ENCODE peak calls at places on chromosomes 4 and X, in five cellular contexts. M is hepatocyte, F is mesenchymal stem cell, J is astrocyte, C is H9. X is an unnamed sample.

GRCh38 chrX:110286126-110286525 is 31.8 kb downstream of the AMMECR1 start:
- DNase-seq in F (peak), M (peak), C (no peak), J (peak), X (peak)

GRCh38 chr4:40150932-40151331 is 45.9 kb upstream of the RHOH start:
- DNase-seq in F (peak), M (no peak), C (no peak), J (peak), X (peak)

GRCh38 chrX:6432211-6432610 is 102.7 kb downstream of the VCX3A start:
- DNase-seq in J (no peak), F (no peak), C (no peak), M (no peak), X (no peak)

GRCh38 chr4:37825943-37826281 is 574 bp upstream of the PGM2 start:
- DNase-seq in J (no peak), F (no peak), C (peak), M (no peak), X (no peak)

GRCh38 chr4:147843162-147843561 is 111.3 kb downstream of the ARHGAP10 start:
- DNase-seq in F (no peak), C (peak), J (no peak), M (peak), X (no peak)

GRCh38 chr4:154014401-154015105 is 225.7 kb upstream of the SFRP2 start:
- DNase-seq in M (no peak), F (peak), J (no peak), C (no peak), X (peak)

GRCh38 chrX:5458300-5458699 is 770.4 kb downstream of the NLGN4X start:
- DNase-seq in M (peak), F (peak), J (no peak), C (peak), X (no peak)

GRCh38 chr4:168857546-168858314 is 152.3 kb downstream of the CBR4 start:
- DNase-seq in F (peak), M (no peak), C (no peak), J (peak), X (peak)

GRCh38 chrX:25737540-25737939 is 400.6 kb upstream of the MAGEB18 start:
- DNase-seq in J (no peak), C (no peak), M (no peak), F (peak), X (peak)

GRCh38 chrX:146604196-146604595 is 205.4 kb upstream of the CXorf51B start:
- DNase-seq in F (no peak), J (no peak), M (no peak), C (no peak), X (no peak)

GRCh38 chrX:78555401-78555980 is 103.6 kb downstream of the RTL3 start:
- DNase-seq in F (peak), J (no peak), M (no peak), C (no peak), X (no peak)

GRCh38 chr4:145528601-145529000 is 46.9 kb downstream of the SMAD1 start:
- DNase-seq in M (no peak), J (no peak), F (no peak), C (no peak), X (no peak)

GRCh38 chr4:183747931-183748664 is 89.0 kb downstream of the TRAPPC11 start:
- DNase-seq in F (no peak), M (no peak), J (no peak), C (no peak), X (no peak)

GRCh38 chrX:3124041-3124440 is 82.8 kb downstream of the ARSF start:
- DNase-seq in F (no peak), C (no peak), M (no peak), J (peak), X (peak)

GRCh38 chrX:3518870-3519269 is 172.4 kb upstream of the MXRA5 start:
- DNase-seq in J (peak), F (peak), C (peak), M (peak), X (peak)

GRCh38 chr4:55920571-55920970 is 28.2 kb upstream of the CEP135 start:
- DNase-seq in F (no peak), J (no peak), M (no peak), C (no peak), X (no peak)

GRCh38 chr4:141390527-141391046 is 169.9 kb downstream of the ZNF330 start:
- DNase-seq in M (no peak), J (no peak), F (no peak), C (no peak), X (no peak)

GRCh38 chrX:134251241-134251640 is 14.3 kb downstream of the CCDC160 start:
- DNase-seq in F (no peak), J (no peak), M (no peak), C (no peak), X (no peak)

GRCh38 chrX:2406891-2407518 is 93.8 kb downstream of the DHRSX start:
- DNase-seq in M (no peak), F (no peak), J (no peak), C (no peak), X (no peak)

GRCh38 chr4:39820186-39820585 is 122.2 kb downstream of the UBE2K start:
- DNase-seq in J (no peak), F (no peak), M (no peak), C (peak), X (no peak)

GRCh38 chr4:8740666-8741395 is 130.8 kb downstream of the HMX1 start:
- DNase-seq in M (no peak), F (no peak), C (peak), J (no peak), X (no peak)

GRCh38 chr4:145623831-145624230 is 4.6 kb downstream of the MMAA start:
- DNase-seq in F (peak), J (peak), M (no peak), C (no peak), X (peak)

GRCh38 chrX:107935200-107935599 is 47.0 kb downstream of the TEX13B start:
- DNase-seq in C (no peak), F (peak), J (peak), M (no peak), X (peak)

GRCh38 chrX:102712967-102713677 is 874 bp downstream of the GPRASP2 start:
- DNase-seq in C (peak), J (peak), F (peak), M (peak), X (peak)

GRCh38 chrX:133215747-133216146 is 2.4 kb downstream of the TFDP3 start:
- DNase-seq in M (peak), J (no peak), C (no peak), F (peak), X (peak)

GRCh38 chr4:7073526-7074390 is 5.9 kb upstream of the GRPEL1 start:
- DNase-seq in J (peak), C (peak), F (peak), M (peak), X (peak)

GRCh38 chr4:10577018-10577417 is 107.5 kb downstream of the CLNK start:
- DNase-seq in J (no peak), C (no peak), M (no peak), F (no peak), X (no peak)

GRCh38 chr4:184282895-184283654 is 65.4 kb upstream of the ENPP6 start:
- DNase-seq in C (no peak), M (no peak), J (no peak), F (no peak), X (peak)

GRCh38 chr4:15294202-15294601 is 133.6 kb upstream of the C1QTNF7 start:
- DNase-seq in C (no peak), F (no peak), M (no peak), J (no peak), X (no peak)

GRCh38 chr4:88814043-88814617 is 116.5 kb upstream of the NAP1L5 start:
- DNase-seq in C (no peak), M (no peak), F (no peak), J (no peak), X (no peak)

GRCh38 chrX:13763489-13763888 is 28.9 kb downstream of the OFD1 start:
- DNase-seq in C (no peak), J (no peak), F (no peak), M (no peak), X (peak)

GRCh38 chr4:24208691-24209090 is 318.8 kb upstream of the PPARGC1A start:
- DNase-seq in F (no peak), M (no peak), J (no peak), C (no peak), X (no peak)
- H3K27ac ChIP-seq in F (no peak), M (no peak), J (no peak), C (no peak), X (no peak)

GRCh38 chr4:93633721-93634120 is 194.8 kb upstream of the ATOH1 start:
- DNase-seq in F (no peak), J (no peak), M (no peak), C (no peak), X (no peak)
- H3K4me2 ChIP-seq in F (no peak), J (no peak), M (no peak), C (no peak), X (no peak)

GRCh38 chr4:94540476-94540875 is 88.7 kb downstream of the PDLIM5 start:
- DNase-seq in M (no peak), F (no peak), C (no peak), J (no peak), X (no peak)

GRCh38 chr4:94544811-94545210 is 93.1 kb downstream of the PDLIM5 start:
- DNase-seq in C (no peak), J (no peak), F (peak), M (no peak), X (no peak)

GRCh38 chr4:94548571-94548970 is 96.8 kb downstream of the PDLIM5 start:
- DNase-seq in F (peak), J (peak), M (peak), C (no peak), X (peak)

GRCh38 chr4:94546949-94547348 is 95.2 kb downstream of the PDLIM5 start:
- DNase-seq in C (no peak), M (no peak), J (no peak), F (no peak), X (no peak)

DNA sequence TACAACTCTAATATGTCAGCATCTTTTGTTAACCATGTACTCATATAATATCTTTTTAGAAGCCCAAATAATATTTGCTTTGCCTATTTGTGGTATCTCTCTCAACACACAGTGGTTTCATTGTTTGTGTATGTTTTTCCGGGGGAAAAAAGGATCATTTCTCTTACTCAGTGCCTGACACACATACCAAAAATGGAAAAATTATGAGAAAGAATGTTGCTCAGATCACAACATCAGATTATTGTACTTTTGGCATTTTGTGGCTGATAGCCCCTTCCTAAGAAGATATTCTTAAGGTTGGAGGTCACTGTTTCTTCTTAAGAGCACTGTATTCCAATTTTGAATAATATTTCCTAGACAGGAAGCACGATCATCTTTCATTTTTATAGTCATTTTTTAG is 93.6 kb downstream of the PDLIM5 start:
- DNase-seq in C (no peak), M (no peak), J (peak), F (peak), X (peak)
- H3K27ac ChIP-seq in C (no peak), M (no peak), J (peak), F (peak), X (no peak)

DNA sequence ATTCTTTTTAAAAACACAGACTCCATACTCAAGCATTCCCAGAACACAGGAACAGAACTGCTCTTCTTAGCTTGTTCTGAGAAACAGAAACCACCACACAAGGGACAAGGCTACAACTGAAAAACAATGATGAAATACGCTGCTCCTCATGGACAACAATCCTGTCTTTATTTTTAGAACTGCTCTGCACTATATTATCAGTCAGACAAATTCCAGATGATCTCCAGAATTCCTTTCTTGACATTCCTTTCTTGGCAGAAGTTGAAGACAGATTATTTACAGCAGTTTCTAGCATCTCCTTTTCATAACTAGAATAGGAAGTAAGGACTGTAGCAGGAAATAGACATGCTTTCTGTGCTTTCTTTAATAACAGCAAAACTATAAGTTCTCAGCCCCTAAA is 36.1 kb downstream of the ANTXR2 start:
- DNase-seq in C (no peak), M (peak), J (peak), F (peak), X (peak)
- H3K4me2 ChIP-seq in C (no peak), M (peak), J (peak), F (no peak), X (peak)

DNA sequence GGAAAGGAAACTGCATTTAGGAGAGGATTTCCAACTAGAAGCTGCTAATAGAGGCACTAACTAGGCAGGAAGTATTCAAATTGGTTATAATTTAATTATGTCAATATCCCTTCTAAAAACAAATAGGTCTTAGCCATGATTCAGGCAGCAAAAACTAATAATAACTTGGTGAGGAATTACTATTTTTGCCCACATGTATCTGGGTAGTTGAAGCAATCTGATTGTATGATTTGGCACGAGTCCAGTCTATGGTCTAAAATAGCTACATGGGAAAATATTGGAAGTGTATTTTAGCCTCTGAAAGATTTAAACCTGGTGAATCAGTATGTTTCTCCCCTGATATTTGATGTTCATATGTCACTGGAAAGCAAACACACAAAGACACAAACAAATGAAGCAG is 62.2 kb downstream of the MFAP3L start:
- DNase-seq in M (no peak), J (peak), F (no peak), C (no peak), X (no peak)
- H3K27ac ChIP-seq in M (no peak), J (no peak), F (no peak), C (no peak), X (no peak)

GRCh38 chrX:19448077-19448476 is 67.2 kb downstream of the MAP3K15 start:
- DNase-seq in C (no peak), J (no peak), F (no peak), M (peak), X (no peak)

GRCh38 chrX:19443886-19444530 is 71.3 kb downstream of the MAP3K15 start:
- DNase-seq in M (no peak), J (no peak), C (no peak), F (no peak), X (no peak)

GRCh38 chrX:19440713-19441112 is 74.6 kb downstream of the MAP3K15 start:
- DNase-seq in M (no peak), C (no peak), F (peak), J (peak), X (peak)

DNA sequence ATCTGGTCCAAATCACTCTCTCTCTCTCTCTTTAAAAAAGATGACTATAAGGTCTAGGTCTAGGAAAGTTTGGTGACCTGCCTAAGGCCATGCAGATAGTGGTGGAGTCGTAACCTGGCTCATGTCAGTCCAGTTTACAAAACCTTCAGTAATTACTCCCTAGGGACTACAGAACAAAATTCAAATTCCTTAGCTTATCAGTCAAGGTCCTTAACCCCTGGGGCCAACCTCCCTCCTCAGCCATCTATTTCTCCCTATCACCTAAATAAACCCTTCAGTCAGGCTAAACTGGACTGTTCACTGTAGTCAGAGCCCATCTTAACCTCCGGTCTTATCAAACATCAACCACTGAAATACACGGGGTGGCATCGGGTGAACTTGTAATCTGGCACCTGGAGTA is 68.9 kb downstream of the MAP3K15 start:
- DNase-seq in J (no peak), F (no peak), C (no peak), M (no peak), X (no peak)
- H3K4me2 ChIP-seq in J (no peak), F (no peak), C (no peak), M (no peak), X (no peak)

GRCh38 chr4:26999689-27000088 is 139.0 kb downstream of the STIM2 start:
- DNase-seq in M (no peak), F (no peak), J (no peak), C (no peak), X (no peak)
- H3K27ac ChIP-seq in M (no peak), F (no peak), J (no peak), C (no peak), X (no peak)

GRCh38 chr4:101835121-101835904 is 44.8 kb downstream of the BANK1 start:
- DNase-seq in F (peak), M (peak), C (no peak), J (peak), X (peak)
- H3K4me2 ChIP-seq in F (no peak), M (peak), C (no peak), J (peak), X (no peak)

GRCh38 chrX:17014216-17014615 is 67.8 kb downstream of the REPS2 start:
- DNase-seq in M (no peak), J (no peak), F (no peak), C (no peak), X (no peak)
- H3K27ac ChIP-seq in M (no peak), J (no peak), F (no peak), C (no peak), X (no peak)

GRCh38 chr4:166274775-166275174 is 401.7 kb downstream of the TLL1 start:
- DNase-seq in F (no peak), J (no peak), M (no peak), C (no peak), X (no peak)

GRCh38 chr4:166274136-166274761 is 401.2 kb downstream of the TLL1 start:
- DNase-seq in C (no peak), J (peak), F (no peak), M (no peak), X (peak)

GRCh38 chr4:166277851-166278250 is 404.8 kb downstream of the TLL1 start:
- DNase-seq in C (no peak), M (no peak), J (peak), F (no peak), X (peak)

GRCh38 chr4:166279261-166279660 is 406.2 kb downstream of the TLL1 start:
- DNase-seq in J (no peak), C (no peak), M (no peak), F (no peak), X (no peak)

DNA sequence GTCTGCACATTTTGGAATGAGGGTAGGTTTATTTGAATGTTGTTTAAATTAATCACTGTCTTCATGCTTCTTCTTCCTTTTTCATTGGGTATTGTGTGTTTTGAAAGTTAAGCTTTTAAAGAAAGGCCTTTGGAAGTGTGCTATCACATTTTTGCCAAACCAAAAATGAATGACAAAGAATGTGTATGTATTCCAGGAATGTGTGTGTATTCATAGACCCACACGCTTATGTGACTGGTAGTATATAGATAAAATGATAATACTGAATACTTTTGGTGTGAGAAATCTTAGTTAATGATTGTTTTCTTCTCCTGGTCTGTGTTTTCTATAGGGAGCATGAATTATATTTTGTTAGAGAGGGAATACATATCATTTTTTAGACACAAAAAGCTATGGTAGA is 404.4 kb downstream of the TLL1 start:
- DNase-seq in F (no peak), J (peak), C (no peak), M (no peak), X (peak)
- H3K4me2 ChIP-seq in F (no peak), J (peak), C (no peak), M (no peak), X (no peak)

X was measured in fibroblast of lung.